ENCODE peak calls at places on chromosomes 7 and 10, in ten cellular contexts. E is IMR-90; U is colonic mucosa; M is heart right ventricle; K is GM23248; C is aorta; F is spleen; Y is NT2/D1; H is naive thymus-derived CD4-positive, alpha-beta T cell; P is upper lobe of right lung. N is an unnamed sample.

GRCh38 chr10:50605280-50606270 is 18.2 kb downstream of the SGMS1 start:
- DNase-seq in E (peak; percentile 98), U (peak; percentile 54), M (peak; percentile 43), K (peak; percentile 90), C (no peak), F (no peak), Y (no peak), H (no peak), P (no peak), N (no peak)

GRCh38 chr10:86730227-86730626 is 26.2 kb upstream of the BMPR1A start:
- DNase-seq in E (peak; percentile 6), U (peak; percentile 77), M (peak; percentile 70), K (no peak), C (peak; percentile 63), F (no peak), Y (no peak), H (no peak), P (no peak), N (no peak)

GRCh38 chr7:151066273-151066974 is 7.0 kb downstream of the SLC4A2 start:
- DNase-seq in E (no peak), U (no peak), M (no peak), K (no peak), C (no peak), F (no peak), Y (no peak), H (no peak), P (no peak), N (no peak)

GRCh38 chr10:128017825-128018224 is 108.4 kb downstream of the MKI67 start:
- DNase-seq in E (no peak), U (no peak), M (no peak), K (no peak), C (no peak), F (no peak), Y (no peak), H (no peak), P (no peak), N (no peak)

GRCh38 chr10:20858292-20859124 is 38.6 kb downstream of the NEBL start:
- DNase-seq in E (peak; percentile 22), U (no peak), M (no peak), K (peak; percentile 52), C (no peak), F (no peak), Y (no peak), H (no peak), P (no peak), N (no peak)

GRCh38 chr7:92330835-92331438 is 85.2 kb downstream of the ANKIB1 start:
- DNase-seq in E (no peak), U (no peak), M (no peak), K (no peak), C (no peak), F (no peak), Y (no peak), H (no peak), P (no peak), N (no peak)

GRCh38 chr10:660413-660979 is 29.0 kb downstream of the DIP2C start:
- DNase-seq in E (no peak), U (no peak), M (no peak), K (no peak), C (no peak), F (no peak), Y (no peak), H (no peak), P (no peak), N (no peak)

GRCh38 chr7:15906436-15906835 is 220.0 kb upstream of the MEOX2 start:
- DNase-seq in E (no peak), U (no peak), M (no peak), K (no peak), C (no peak), F (no peak), Y (no peak), H (no peak), P (peak; percentile 63), N (no peak)

GRCh38 chr7:117193564-117193963 is 129.3 kb downstream of the WNT2 start:
- DNase-seq in E (peak; percentile 36), U (no peak), M (no peak), K (peak; percentile 48), C (no peak), F (no peak), Y (no peak), H (no peak), P (no peak), N (no peak)

GRCh38 chr7:98439484-98439883 is 38.6 kb upstream of the BAIAP2L1 start:
- DNase-seq in E (no peak), U (no peak), M (no peak), K (no peak), C (no peak), F (no peak), Y (no peak), H (no peak), P (no peak), N (no peak)

GRCh38 chr7:29763266-29763665 is 43.0 kb upstream of the WIPF3 start:
- DNase-seq in E (no peak), U (no peak), M (no peak), K (no peak), C (no peak), F (no peak), Y (no peak), H (no peak), P (no peak), N (peak; percentile 23)

GRCh38 chr10:46220187-46220586 is 66.6 kb upstream of the ANTXRL start:
- DNase-seq in E (no peak), U (no peak), M (no peak), K (no peak), C (no peak), F (peak; percentile 41), Y (no peak), H (no peak), P (peak; percentile 53), N (no peak)

GRCh38 chr7:30970594-30971094 is 6.9 kb downstream of the GHRHR start:
- DNase-seq in E (no peak), U (no peak), M (no peak), K (no peak), C (no peak), F (no peak), Y (peak; percentile 59), H (no peak), P (no peak), N (no peak)

GRCh38 chr7:90266808-90267207 is 21.8 kb downstream of the CFAP69 start:
- DNase-seq in E (peak; percentile 61), U (no peak), M (no peak), K (peak; percentile 83), C (no peak), F (no peak), Y (no peak), H (no peak), P (no peak), N (no peak)

GRCh38 chr10:4201866-4202825 is 417.1 kb upstream of the KLF6 start:
- DNase-seq in E (no peak), U (no peak), M (no peak), K (peak; percentile 70), C (no peak), F (no peak), Y (no peak), H (no peak), P (no peak), N (no peak)

GRCh38 chr10:4202936-4203335 is 417.9 kb upstream of the KLF6 start:
- DNase-seq in E (peak; percentile 6), U (no peak), M (no peak), K (no peak), C (no peak), F (no peak), Y (no peak), H (no peak), P (no peak), N (no peak)

GRCh38 chr10:4208499-4208898 is 423.5 kb upstream of the KLF6 start:
- DNase-seq in E (no peak), U (no peak), M (no peak), K (no peak), C (no peak), F (no peak), Y (no peak), H (no peak), P (no peak), N (no peak)

GRCh38 chr10:4199196-4199595 is 414.2 kb upstream of the KLF6 start:
- DNase-seq in E (no peak), U (no peak), M (no peak), K (no peak), C (no peak), F (no peak), Y (no peak), H (no peak), P (no peak), N (no peak)

GRCh38 chr10:4205113-4205512 is 420.1 kb upstream of the KLF6 start:
- DNase-seq in E (no peak), U (peak; percentile 48), M (no peak), K (no peak), C (no peak), F (no peak), Y (no peak), H (no peak), P (no peak), N (no peak)
- H3K4me1 ChIP-seq in E (no peaks in the 10 kb centered on the region), U (no peaks in the 10 kb centered on the region), M (peaks cover 7% of the 10 kb centered on the region), K (peaks cover 11% of the 10 kb centered on the region), C (no peaks in the 10 kb centered on the region), F (no peaks in the 10 kb centered on the region), Y (no peaks in the 10 kb centered on the region), H (no peaks in the 10 kb centered on the region), P (no peaks in the 10 kb centered on the region), N (no peaks in the 10 kb centered on the region)

DNA sequence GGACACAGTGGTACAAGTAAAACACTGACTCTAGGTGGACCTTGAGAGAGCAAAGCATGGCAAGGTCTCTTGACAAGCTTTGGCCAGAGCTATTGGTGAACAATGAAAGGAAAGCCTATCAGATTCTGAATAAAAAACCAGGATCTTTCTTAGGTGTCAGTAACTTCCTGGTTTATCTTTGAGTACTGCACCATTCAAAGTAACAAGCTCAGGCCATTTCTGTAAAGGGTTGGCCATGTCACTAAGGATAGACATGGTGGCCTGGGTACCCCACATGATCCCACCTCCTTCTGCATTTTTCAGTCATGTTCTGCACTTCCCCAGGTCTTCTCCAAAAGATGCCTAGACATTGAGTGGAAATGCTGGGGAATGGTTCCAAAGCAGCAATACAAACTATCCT is 242.1 kb downstream of the ARHGAP12 start:
- DNase-seq in E (no peak), U (no peak), M (no peak), K (no peak), C (no peak), F (no peak), Y (no peak), H (no peak), P (no peak), N (no peak)
- H3K9me3 ChIP-seq in E (peaks cover 23% of the 10 kb centered on the region), U (no peaks in the 10 kb centered on the region), M (peaks cover 61% of the 10 kb centered on the region), K (peaks cover 17% of the 10 kb centered on the region), C (peaks cover 3% of the 10 kb centered on the region), F (peaks cover 23% of the 10 kb centered on the region), Y (peaks cover 48% of the 10 kb centered on the region), H (no peaks in the 10 kb centered on the region), P (peaks cover 13% of the 10 kb centered on the region), N (no peaks in the 10 kb centered on the region)

DNA sequence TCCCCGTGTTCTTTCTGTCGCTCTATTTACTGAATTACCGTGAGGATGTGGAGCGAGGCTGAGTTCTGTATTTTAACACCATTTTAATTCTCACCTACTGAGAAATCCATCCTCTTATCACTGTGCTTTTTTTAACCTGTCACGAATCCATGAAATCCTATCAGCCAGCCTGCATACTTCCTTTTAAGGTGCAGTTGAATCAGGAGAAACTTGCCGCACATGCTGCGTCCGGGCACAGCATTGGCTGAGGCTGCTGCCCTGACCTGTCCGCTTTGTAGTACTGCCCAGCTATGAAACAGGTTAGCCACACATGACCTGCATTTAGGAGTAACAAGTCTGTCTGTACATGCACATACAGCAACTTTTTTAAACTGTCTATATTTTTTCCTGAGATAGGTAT is 82.5 kb downstream of the EGFR start:
- DNase-seq in E (no peak), U (no peak), M (no peak), K (no peak), C (no peak), F (no peak), Y (no peak), H (no peak), P (no peak), N (no peak)
- H3K4me1 ChIP-seq in E (peaks cover 35% of the 10 kb centered on the region), U (no peaks in the 10 kb centered on the region), M (peaks cover 65% of the 10 kb centered on the region), K (peaks cover 43% of the 10 kb centered on the region), C (no peaks in the 10 kb centered on the region), F (peaks cover 18% of the 10 kb centered on the region), Y (peaks cover 9% of the 10 kb centered on the region), H (no peaks in the 10 kb centered on the region), P (peaks cover 27% of the 10 kb centered on the region), N (no peaks in the 10 kb centered on the region)

GRCh38 chr7:158463317-158463716 is 124.3 kb downstream of the PTPRN2 start:
- DNase-seq in E (no peak), U (no peak), M (no peak), K (no peak), C (no peak), F (no peak), Y (no peak), H (no peak), P (no peak), N (no peak)
- H3K9me3 ChIP-seq in E (peaks cover 32% of the 10 kb centered on the region), U (no peaks in the 10 kb centered on the region), M (no peaks in the 10 kb centered on the region), K (no peaks in the 10 kb centered on the region), C (peaks cover 1% of the 10 kb centered on the region), F (no peaks in the 10 kb centered on the region), Y (no peaks in the 10 kb centered on the region), H (no peaks in the 10 kb centered on the region), P (no peaks in the 10 kb centered on the region), N (no peaks in the 10 kb centered on the region)